ENCODE peak calls at places on chromosomes 16 and 17, in seven cellular contexts. U is IMR-90, T is neuronal stem cell, E is H9, N is mesendoderm, B is H1, Y is trophoblast cell. H is an unnamed sample.

GRCh38 chr17:82754297-82755208 is 2.7 kb downstream of the TBCD start:
- DNase-seq in Y (no peak), E (peak), T (peak), B (peak), N (peak), U (no peak), H (no peak)

GRCh38 chr17:39679521-39680192 is 8.2 kb downstream of the PGAP3 start:
- DNase-seq in Y (no peak), B (no peak), U (no peak), T (no peak), N (no peak), E (no peak), H (no peak)

GRCh38 chr16:1913327-1914083 is 4.7 kb downstream of the HS3ST6 start:
- DNase-seq in Y (no peak), U (no peak), B (no peak), T (no peak), N (no peak), E (no peak), H (no peak)

GRCh38 chr17:17778308-17779014 is 58.3 kb downstream of the SREBF1 start:
- DNase-seq in T (no peak), Y (no peak), B (no peak), E (no peak), N (no peak), U (peak), H (peak)

GRCh38 chr17:67484261-67484660 is 107.2 kb downstream of the PITPNC1 start:
- DNase-seq in T (no peak), Y (no peak), U (no peak), B (no peak), E (no peak), N (no peak), H (no peak)

GRCh38 chr17:74892013-74892841 is 1.2 kb downstream of the FADS6 start:
- DNase-seq in U (no peak), Y (peak), E (no peak), T (no peak), B (no peak), N (no peak), H (no peak)

GRCh38 chr16:14634389-14634725 is 1.6 kb downstream of the BFAR start:
- DNase-seq in E (no peak), U (no peak), N (no peak), T (no peak), Y (no peak), B (no peak), H (no peak)

GRCh38 chr17:3935140-3935542 is 18.9 kb upstream of the P2RX1 start:
- DNase-seq in Y (peak), U (peak), E (peak), B (peak), N (peak), T (peak), H (peak)

GRCh38 chr16:84861671-84862070 is 41.9 kb downstream of the CRISPLD2 start:
- DNase-seq in B (no peak), N (no peak), U (no peak), Y (no peak), T (no peak), E (no peak), H (no peak)

GRCh38 chr17:41539979-41540701 is 12.0 kb upstream of the KRT19 start:
- DNase-seq in T (no peak), B (no peak), Y (no peak), U (no peak), N (no peak), E (no peak), H (no peak)

GRCh38 chr17:44887016-44887415 is 12.2 kb downstream of the EFTUD2 start:
- DNase-seq in Y (no peak), E (no peak), B (no peak), U (no peak), N (no peak), T (no peak), H (no peak)

GRCh38 chr17:80732268-80732667 is 187.6 kb downstream of the RPTOR start:
- DNase-seq in T (peak), U (peak), Y (no peak), B (no peak), E (no peak), N (peak), H (no peak)

GRCh38 chr17:50661795-50662391 is 27.2 kb downstream of the ABCC3 start:
- DNase-seq in U (peak), N (peak), E (peak), T (no peak), B (no peak), Y (peak), H (peak)

GRCh38 chr17:50660042-50660886 is 25.6 kb downstream of the ABCC3 start:
- DNase-seq in N (no peak), B (no peak), T (no peak), U (peak), E (no peak), Y (no peak), H (no peak)

GRCh38 chr17:50662632-50663225 is 28.0 kb downstream of the ABCC3 start:
- DNase-seq in N (no peak), U (no peak), E (no peak), Y (no peak), B (no peak), T (no peak), H (no peak)

GRCh38 chr17:50660887-50661345 is 26.2 kb downstream of the ABCC3 start:
- DNase-seq in B (no peak), E (no peak), U (no peak), N (no peak), Y (peak), T (no peak), H (no peak)

GRCh38 chr17:50661348-50661747 is 26.7 kb downstream of the ABCC3 start:
- DNase-seq in N (no peak), U (no peak), T (no peak), E (no peak), B (no peak), Y (no peak), H (no peak)
- H3K23ac ChIP-seq in N (no peak), U (peak), T (no peak), E (no peak), B (no peak), Y (no peak), H (no peak)

GRCh38 chr16:65476556-65476955 is 354.7 kb upstream of the CDH11 start:
- DNase-seq in E (no peak), B (no peak), Y (no peak), N (no peak), U (no peak), T (no peak), H (no peak)

GRCh38 chr16:65487231-65487630 is 365.4 kb upstream of the CDH11 start:
- DNase-seq in Y (no peak), N (no peak), T (no peak), B (no peak), U (no peak), E (no peak), H (no peak)

GRCh38 chr16:65480276-65480675 is 358.4 kb upstream of the CDH11 start:
- DNase-seq in U (no peak), T (no peak), B (no peak), E (no peak), N (no peak), Y (no peak), H (no peak)

GRCh38 chr16:65481956-65482355 is 360.1 kb upstream of the CDH11 start:
- DNase-seq in N (no peak), E (no peak), U (no peak), Y (no peak), B (no peak), T (no peak), H (no peak)
- H2AK5ac ChIP-seq in N (no peak), E (no peak), U (no peak), Y (no peak), B (no peak), T (no peak), H (no peak)

DNA sequence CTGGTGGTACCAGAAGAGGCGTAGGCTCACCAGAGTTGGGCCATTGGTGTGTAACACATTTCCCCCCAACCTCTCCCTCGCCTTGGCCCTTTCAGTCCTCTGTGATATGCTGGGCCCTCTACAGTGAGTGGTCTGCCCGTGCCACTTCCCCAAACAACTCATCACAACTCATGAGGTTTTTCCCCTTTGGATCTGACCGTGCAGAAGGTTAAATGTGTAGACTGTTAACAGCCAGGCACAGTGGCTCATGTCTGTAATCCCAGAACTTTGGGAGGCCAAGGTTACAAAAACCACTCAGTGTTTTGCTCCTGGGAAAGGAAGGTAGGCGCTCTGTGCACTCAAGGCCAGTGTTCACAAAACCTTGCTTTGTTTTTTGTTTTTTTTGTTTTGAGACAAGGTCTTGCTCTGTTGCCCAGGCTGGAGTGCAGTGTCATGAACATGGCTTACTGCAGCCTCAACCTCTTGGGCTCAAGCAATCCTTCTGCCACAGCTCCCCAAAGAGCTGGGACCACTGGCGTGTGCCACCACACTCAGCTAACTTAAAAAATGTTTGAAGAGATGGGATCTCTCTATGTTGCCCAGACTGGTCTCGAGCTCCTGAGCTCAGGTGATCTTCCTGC is 11.3 kb upstream of the CYB5B start:
- DNase-seq in N (no peak), E (no peak), T (no peak), U (no peak), B (no peak), Y (no peak), H (no peak)
- H3K23ac ChIP-seq in N (no peak), E (no peak), T (no peak), U (no peak), B (no peak), Y (no peak), H (no peak)

DNA sequence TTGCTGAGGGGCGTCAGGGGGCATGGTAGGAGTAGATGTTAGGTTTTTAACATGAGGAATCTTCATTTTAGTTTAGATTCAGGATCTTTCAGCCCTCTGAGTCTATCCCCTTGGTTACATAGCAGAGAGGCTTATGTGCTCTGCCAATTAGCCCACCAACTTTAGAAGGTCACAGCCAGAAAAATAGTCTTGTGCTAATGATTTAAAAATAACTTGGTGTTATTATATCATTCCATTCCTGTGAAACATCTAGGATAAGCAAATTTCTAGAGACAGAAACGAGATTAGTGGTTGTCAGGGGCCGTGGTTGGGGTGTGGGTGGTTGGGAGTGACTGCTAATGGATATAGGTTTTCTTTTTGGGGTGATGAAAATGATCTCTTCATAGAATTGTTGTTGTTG is 183.7 kb downstream of the SNX29 start:
- DNase-seq in T (no peak), U (no peak), N (no peak), Y (no peak), B (no peak), E (no peak), H (no peak)
- H2AK5ac ChIP-seq in T (no peak), U (peak), N (no peak), Y (no peak), B (no peak), E (no peak), H (no peak)

DNA sequence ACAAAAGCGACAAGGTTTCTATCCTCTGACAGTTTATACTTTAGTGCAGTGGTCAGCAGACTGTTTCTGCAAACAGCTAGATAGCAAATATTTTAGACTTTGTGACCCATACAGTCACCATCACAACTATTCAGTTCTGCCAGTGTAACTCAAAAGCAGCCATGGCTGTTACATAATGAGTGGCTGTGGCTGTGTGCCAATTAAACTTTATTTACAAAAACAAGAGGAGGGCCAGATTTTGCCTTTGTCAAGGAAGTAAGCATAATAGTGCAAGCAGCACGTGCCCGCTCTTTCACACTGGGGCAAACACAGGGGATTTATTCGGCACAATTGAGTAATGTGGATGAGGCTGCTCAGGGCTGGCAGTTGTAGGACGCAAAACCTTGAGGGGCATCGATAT is 551.5 kb downstream of the MAF start:
- DNase-seq in N (no peak), U (no peak), T (no peak), Y (no peak), B (no peak), E (no peak), H (no peak)
- H3K23ac ChIP-seq in N (no peak), U (no peak), T (no peak), Y (no peak), B (no peak), E (no peak), H (no peak)

H was measured in mesenchymal stem cell.